ENCODE peak calls at places on chromosomes 6 and 20, in seven cellular contexts. K is GM23338, D is HCEC 1CT, J is uterus, E is AG08395, M is AG09319, Z is GM13976. S is an unnamed sample.

GRCh38 chr20:56348306-56348695 is 10.5 kb upstream of the FAM210B start:
- DNase-seq in K (no peak), D (no peak), J (no peak), E (no peak), M (no peak), Z (no peak), S (no peak)

GRCh38 chr6:26554669-26555504 is 16.7 kb downstream of the HMGN4 start:
- DNase-seq in K (peak), D (peak), J (no peak), E (no peak), M (no peak), Z (no peak), S (no peak)

GRCh38 chr6:155004576-155005345 is 9.6 kb downstream of the TIAM2 start:
- DNase-seq in K (no peak), D (no peak), J (no peak), E (no peak), M (no peak), Z (no peak), S (peak)

GRCh38 chr6:161301338-161301737 is 27.5 kb upstream of the AGPAT4 start:
- DNase-seq in K (no peak), D (peak), J (peak), E (peak), M (peak), Z (no peak), S (no peak)

GRCh38 chr6:83442752-83443151 is 11.9 kb upstream of the ME1 start:
- DNase-seq in K (no peak), D (no peak), J (no peak), E (peak), M (no peak), Z (no peak), S (no peak)

GRCh38 chr20:23363257-23363649 is 1.3 kb downstream of the GZF1 start:
- DNase-seq in K (no peak), D (no peak), J (no peak), E (no peak), M (no peak), Z (no peak), S (no peak)

GRCh38 chr20:62162765-62163484 is 19.4 kb downstream of the SS18L1 start:
- DNase-seq in K (no peak), D (no peak), J (no peak), E (no peak), M (no peak), Z (no peak), S (no peak)

GRCh38 chr6:137350857-137351256 is 131.7 kb upstream of the IFNGR1 start:
- DNase-seq in K (no peak), D (no peak), J (no peak), E (no peak), M (no peak), Z (no peak), S (no peak)

GRCh38 chr6:113696960-113697359 is 160.2 kb upstream of the MARCKS start:
- DNase-seq in K (no peak), D (peak), J (no peak), E (no peak), M (no peak), Z (no peak), S (no peak)

GRCh38 chr6:90484903-90485302 is 102.0 kb downstream of the MAP3K7 start:
- DNase-seq in K (peak), D (no peak), J (no peak), E (no peak), M (no peak), Z (no peak), S (no peak)

GRCh38 chr6:7891098-7891872 is 19.3 kb downstream of the TXNDC5 start:
- DNase-seq in K (no peak), D (no peak), J (no peak), E (no peak), M (no peak), Z (no peak), S (no peak)

GRCh38 chr20:46635514-46636091 is 15.7 kb downstream of the SLC13A3 start:
- DNase-seq in K (no peak), D (no peak), J (no peak), E (no peak), M (no peak), Z (no peak), S (no peak)

GRCh38 chr6:142167472-142167871 is 20.4 kb downstream of the VTA1 start:
- DNase-seq in K (no peak), D (no peak), J (no peak), E (no peak), M (no peak), Z (no peak), S (no peak)

GRCh38 chr20:14445902-14446301 is 108.5 kb upstream of the FLRT3 start:
- DNase-seq in K (no peak), D (no peak), J (no peak), E (no peak), M (no peak), Z (no peak), S (no peak)